ENCODE peak calls at places on chromosome X, in four cellular contexts. G is SK-N-SH, E is GM04503, O is putamen. V is an unnamed sample.

GRCh38 chrX:129065895-129066294 is 457.4 kb downstream of the SMARCA1 start:
- DNase-seq in G (no peak), O (no peak), E (no peak), V (no peak)

GRCh38 chrX:15525664-15526416 is 25.2 kb downstream of the BMX start:
- DNase-seq in E (no peak), O (no peak), G (no peak), V (no peak)

GRCh38 chrX:121479406-121479805 is 432.0 kb downstream of the GLUD2 start:
- DNase-seq in O (no peak), E (no peak), G (no peak), V (no peak)

GRCh38 chrX:50107470-50107869 is 93.3 kb downstream of the AKAP4 start:
- DNase-seq in O (no peak), G (no peak), E (peak), V (no peak)

GRCh38 chrX:76420237-76420636 is 7.3 kb upstream of the MAGEE1 start:
- DNase-seq in O (no peak), E (no peak), G (no peak), V (no peak)

GRCh38 chrX:42027367-42028025 is 104.1 kb upstream of the CASK start:
- DNase-seq in G (no peak), O (no peak), E (no peak), V (no peak)

GRCh38 chrX:150062292-150063137 is 124.2 kb upstream of the EOLA2 start:
- DNase-seq in E (peak), G (no peak), O (peak), V (no peak)

GRCh38 chrX:23902419-23902818 is 5.3 kb downstream of the APOO start:
- DNase-seq in E (no peak), G (peak), O (peak), V (no peak)

GRCh38 chrX:10381218-10381617 is 224.4 kb downstream of the CLCN4 start:
- DNase-seq in E (no peak), G (no peak), O (no peak), V (no peak)

V was measured in C1 segment of cervical spinal cord.